ENCODE peak calls at places on chromosomes 2 and 18, in six cellular contexts. T is adrenal gland, W is substantia nigra, O is brain microvascular endothelial cell, H is cardiac muscle cell, A is heart left ventricle. X is an unnamed sample.

GRCh38 chr2:74764429-74765272 is 69.3 kb upstream of the HK2 start:
- DNase-seq in T (no peak), W (no peak), H (no peak), A (no peak), O (no peak), X (no peak)

GRCh38 chr2:237998530-237998929 is 31.7 kb downstream of the UBE2F start:
- DNase-seq in W (no peak), A (no peak), T (peak; percentile 46), H (no peak), O (peak; percentile 11), X (no peak)

GRCh38 chr18:57801379-57802165 is 1.5 kb downstream of the ATP8B1 start:
- DNase-seq in H (no peak), O (no peak), A (no peak), W (no peak), T (no peak), X (no peak)

GRCh38 chr18:48826806-48827205 is 124.0 kb downstream of the SMAD7 start:
- DNase-seq in H (no peak), W (no peak), A (no peak), T (peak; percentile 6), O (no peak), X (no peak)

GRCh38 chr18:9707381-9708056 is 582 bp upstream of the RAB31 start:
- DNase-seq in A (no peak), H (no peak), W (no peak), O (no peak), T (no peak), X (no peak)

GRCh38 chr2:47486858-47487497 is 84.0 kb downstream of the MSH2 start:
- DNase-seq in T (no peak), W (no peak), H (peak; percentile 5), A (no peak), O (no peak), X (no peak)

GRCh38 chr2:63057249-63058148 is 6.9 kb downstream of the OTX1 start:
- DNase-seq in T (no peak), W (no peak), A (no peak), H (peak; percentile 2), O (no peak), X (no peak)

GRCh38 chr2:190627881-190628412 is 20.9 kb upstream of the NAB1 start:
- DNase-seq in T (no peak), A (peak; percentile 75), O (no peak), H (no peak), W (peak; percentile 77), X (no peak)

GRCh38 chr2:38105911-38106310 is 30.0 kb upstream of the CYP1B1 start:
- DNase-seq in H (no peak), O (no peak), W (no peak), T (no peak), A (no peak), X (no peak)

GRCh38 chr2:110812726-110813645 is 80.6 kb downstream of the ACOXL start:
- DNase-seq in H (no peak), W (no peak), T (no peak), O (no peak), A (no peak), X (no peak)

GRCh38 chr18:7021994-7022840 is 95.4 kb downstream of the LAMA1 start:
- DNase-seq in A (no peak), H (peak; percentile 29), T (peak; percentile 22), W (peak; percentile 45), O (peak; percentile 32), X (peak; percentile 37)

GRCh38 chr18:8480506-8481328 is 128.5 kb upstream of the RAB12 start:
- DNase-seq in W (peak; percentile 24), A (peak; percentile 47), H (peak; percentile 81), O (peak; percentile 68), T (peak; percentile 30), X (no peak)

DNA sequence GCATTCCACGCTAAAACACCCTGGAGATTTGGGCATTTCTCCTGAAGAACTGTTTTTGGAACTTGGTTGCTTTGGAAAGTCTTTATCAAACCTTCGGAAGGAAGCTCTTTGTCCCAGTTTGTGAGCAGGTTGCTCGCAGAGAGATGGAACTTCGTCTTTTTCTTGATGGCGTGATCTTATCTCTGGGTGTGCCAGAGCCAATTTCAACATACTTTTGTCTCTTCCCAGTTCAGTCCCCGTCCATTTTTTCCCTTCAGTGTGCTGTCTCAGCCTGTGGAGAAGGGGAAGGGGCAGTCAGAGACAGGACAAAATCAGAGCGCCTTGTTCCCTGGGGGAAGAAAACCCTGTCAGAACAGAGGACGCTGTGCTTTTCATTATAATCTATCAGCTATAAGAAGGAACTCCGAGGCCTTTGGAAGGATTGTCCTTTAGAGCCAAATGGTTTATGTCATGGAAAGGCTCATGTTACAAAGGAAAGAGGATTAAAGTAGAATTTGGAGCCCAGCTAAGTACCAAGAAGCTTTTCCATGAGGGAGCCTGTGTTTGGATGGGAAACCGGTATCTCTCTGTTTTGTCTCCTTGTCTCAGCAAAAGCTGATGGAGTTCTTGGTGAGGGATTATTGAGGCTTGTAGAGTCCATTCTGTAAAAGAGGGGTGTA is 19.0 kb downstream of the GRHL1 start:
- DNase-seq in A (no peak), O (no peak), T (no peak), W (no peak), H (no peak), X (no peak)
- H3K27ac ChIP-seq in A (peak overlapping the region; percentile 52), O (no peak overlapping the region), T (no peak overlapping the region), W (no peak overlapping the region), H (no peak overlapping the region), X (no peak overlapping the region)

DNA sequence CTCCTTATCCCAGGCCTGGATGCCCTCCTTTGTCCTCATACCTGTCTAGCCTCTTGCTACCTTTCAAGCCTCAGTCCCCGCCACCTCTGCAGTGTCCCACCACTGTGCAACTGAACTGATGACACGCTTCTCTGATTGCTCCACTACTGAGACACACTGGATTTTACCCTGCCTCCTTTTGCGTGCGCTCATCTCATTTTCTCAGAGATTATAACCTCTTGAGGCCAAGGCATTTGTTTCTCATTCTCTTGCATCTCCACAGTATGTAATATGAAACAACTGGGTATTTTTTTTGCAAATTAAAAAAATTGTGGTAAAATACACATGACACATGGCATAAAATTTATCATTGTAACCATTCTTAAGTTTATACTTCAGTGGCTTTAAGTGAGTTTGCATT is 95.4 kb downstream of the PRKCE start:
- DNase-seq in T (no peak), H (no peak), O (no peak), A (no peak), W (no peak), X (no peak)
- H3K27ac ChIP-seq in T (no peak overlapping the region), H (no peak overlapping the region), O (no peak overlapping the region), A (no peak overlapping the region), W (no peak overlapping the region), X (no peak overlapping the region)

GRCh38 chr2:169845016-169845415 is 17.8 kb downstream of the UBR3 start:
- DNase-seq in T (no peak), W (no peak), H (no peak), O (no peak), A (no peak), X (peak; percentile 23)
- H3K27ac ChIP-seq in T (no peak overlapping the region), W (no peak overlapping the region), H (no peak overlapping the region), O (no peak overlapping the region), A (no peak overlapping the region), X (no peak overlapping the region)

GRCh38 chr2:53497020-53497419 is 270.6 kb upstream of the CHAC2 start:
- DNase-seq in T (no peak), H (no peak), W (no peak), A (no peak), O (no peak), X (no peak)
- H3K27ac ChIP-seq in T (no peak overlapping the region), H (no peak overlapping the region), W (no peak overlapping the region), A (no peak overlapping the region), O (no peak overlapping the region), X (no peak overlapping the region)

DNA sequence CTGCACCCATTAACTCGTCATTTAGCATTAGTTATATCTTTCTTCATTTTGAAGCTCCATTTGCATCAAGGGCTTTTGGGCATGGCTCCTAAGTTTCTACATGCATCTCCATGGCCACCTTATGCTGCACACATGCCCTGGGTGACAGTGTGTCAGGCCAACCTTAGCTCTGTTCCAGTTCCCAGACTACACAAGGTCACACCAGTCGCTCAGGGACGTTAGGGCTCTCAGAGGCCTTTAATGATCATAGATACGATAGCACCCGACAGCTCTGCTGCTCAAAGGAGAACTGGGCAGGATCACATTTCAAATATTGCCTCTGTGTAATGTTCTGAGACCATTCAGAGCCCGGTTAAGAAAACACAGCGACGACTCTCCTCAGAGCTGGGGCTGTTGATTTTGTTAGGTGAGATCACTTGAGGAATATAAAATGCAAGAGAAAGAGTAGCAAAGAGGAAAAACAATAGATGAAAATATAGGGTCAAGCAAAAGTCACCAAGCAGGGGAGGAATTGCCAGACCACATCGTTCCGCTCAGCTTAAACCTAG is 166.6 kb upstream of the TANK start:
- DNase-seq in T (peak; percentile 25), W (no peak), H (peak; percentile 76), O (peak; percentile 21), A (peak; percentile 32), X (no peak)
- H3K27ac ChIP-seq in T (no peak overlapping the region), W (no peak overlapping the region), H (peak overlapping the region; percentile 88), O (no peak overlapping the region), A (peak overlapping the region; percentile 75), X (no peak overlapping the region)

GRCh38 chr2:176088048-176088936 is 4.2 kb upstream of the HOXD13 start:
- DNase-seq in T (peak; percentile 33), A (peak; percentile 52), W (peak; percentile 36), O (peak; percentile 15), H (peak; percentile 77), X (no peak)

GRCh38 chr2:176090870-176091269 is 1.7 kb upstream of the HOXD13 start:
- DNase-seq in T (no peak), O (no peak), W (no peak), A (no peak), H (no peak), X (no peak)

GRCh38 chr2:176088937-176089842 is 3.3 kb upstream of the HOXD13 start:
- DNase-seq in W (no peak), A (no peak), O (no peak), H (no peak), T (no peak), X (no peak)

GRCh38 chr2:176091329-176092258 is 927 bp upstream of the HOXD13 start:
- DNase-seq in A (no peak), W (no peak), T (no peak), O (no peak), H (no peak), X (no peak)

GRCh38 chr2:176089843-176090395 is 2.6 kb upstream of the HOXD13 start:
- DNase-seq in O (no peak), H (no peak), A (no peak), W (no peak), T (no peak), X (no peak)
- H3K27ac ChIP-seq in O (no peak overlapping the region), H (no peak overlapping the region), A (peak overlapping the region; percentile 86), W (no peak overlapping the region), T (no peak overlapping the region), X (no peak overlapping the region)

GRCh38 chr2:219642064-219642444 is 14.6 kb downstream of the SLC4A3 start:
- DNase-seq in H (peak; percentile 45), W (no peak), O (no peak), A (no peak), T (no peak), X (no peak)
- H3K27ac ChIP-seq in H (peak overlapping the region; percentile 64), W (no peak overlapping the region), O (no peak overlapping the region), A (peak overlapping the region; percentile 75), T (no peak overlapping the region), X (no peak overlapping the region)

DNA sequence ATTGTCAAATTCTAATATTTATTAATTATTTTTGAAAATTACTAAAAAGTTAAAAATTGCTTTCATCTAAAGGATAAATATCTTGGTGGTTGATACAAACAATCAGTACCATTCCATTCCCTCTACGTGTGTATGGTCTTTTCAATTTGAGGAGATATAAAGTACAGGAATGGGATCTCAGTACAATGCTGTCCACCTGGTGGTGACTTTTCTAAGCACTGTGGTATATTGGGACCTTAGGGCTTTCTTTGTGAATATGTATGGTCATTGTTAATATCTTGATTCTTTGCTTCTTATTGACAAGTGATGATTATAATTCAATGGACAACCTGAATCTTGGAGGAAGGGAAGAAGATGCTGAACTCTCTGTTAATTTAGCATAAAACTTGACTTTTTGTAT is 83.1 kb downstream of the NBEAL1 start:
- DNase-seq in W (no peak), A (no peak), H (no peak), T (no peak), O (peak; percentile 3), X (no peak)
- H3K27ac ChIP-seq in W (no peak overlapping the region), A (no peak overlapping the region), H (no peak overlapping the region), T (no peak overlapping the region), O (no peak overlapping the region), X (no peak overlapping the region)

X was measured in foreskin keratinocyte.